ENCODE peak calls at places on chromosomes 5 and 9, in ten cellular contexts. U is OCI-LY7; H is stimulated activated CD4-positive, alpha-beta T cell treated with anti-CD3 and anti-CD28 coated beads, TNF-alpha, amount 100 ng/mL, for 4 hours; A is IMR-90; B is A549; Z is T-cell; T is breast epithelium; V is DMS153; E is RWPE1; O is GM06990. G is an unnamed sample.

GRCh38 chr5:141843156-141843927 is 34.9 kb downstream of the PCDH1 start:
- DNase-seq in E (no peak), A (peak; percentile 44), V (no peak), Z (no peak), U (no peak), O (no peak), B (no peak), H (no peak), T (peak; percentile 62), G (no peak)

GRCh38 chr9:79952401-79952800 is 380.6 kb downstream of the TLE4 start:
- DNase-seq in U (no peak), Z (no peak), O (no peak), A (peak; percentile 4), H (no peak), T (no peak), B (no peak), E (no peak), V (no peak), G (no peak)

GRCh38 chr9:28741459-28741858 is 1168.2 kb upstream of the C9orf72 start:
- DNase-seq in V (no peak), B (no peak), T (no peak), H (no peak), A (no peak), E (no peak), O (no peak), U (no peak), Z (no peak), G (no peak)

GRCh38 chr5:620152-620551 is 8.0 kb downstream of the CEP72 start:
- DNase-seq in Z (no peak), A (no peak), H (no peak), E (no peak), B (no peak), U (no peak), T (peak; percentile 28), O (no peak), V (no peak), G (no peak)

GRCh38 chr9:124256517-124257069 is 1.2 kb upstream of the NEK6 start:
- DNase-seq in B (peak; percentile 53), U (peak; percentile 85), A (peak; percentile 86), T (no peak), O (no peak), V (no peak), H (no peak), E (peak; percentile 85), Z (no peak), G (no peak)

GRCh38 chr5:143066556-143067281 is 296.5 kb downstream of the ARHGAP26 start:
- DNase-seq in H (no peak), O (peak; percentile 62), E (no peak), U (peak; percentile 63), V (no peak), T (no peak), A (no peak), Z (no peak), B (peak; percentile 37), G (no peak)

GRCh38 chr9:94655739-94656138 is 16.4 kb upstream of the FBP1 start:
- DNase-seq in B (no peak), Z (no peak), V (no peak), T (no peak), U (peak; percentile 26), O (no peak), E (no peak), A (no peak), H (no peak), G (no peak)

GRCh38 chr5:24804221-24804681 is 159.5 kb upstream of the CDH10 start:
- DNase-seq in B (no peak), O (no peak), Z (no peak), T (no peak), V (no peak), A (no peak), H (no peak), E (no peak), U (no peak), G (no peak)

GRCh38 chr9:131094015-131094414 is 2.3 kb upstream of the AIF1L start:
- DNase-seq in O (no peak), B (no peak), Z (no peak), E (no peak), V (no peak), H (no peak), U (no peak), T (no peak), A (no peak), G (no peak)

GRCh38 chr5:110769282-110769681 is 30.5 kb downstream of the SLC25A46 start:
- DNase-seq in V (no peak), E (no peak), A (peak; percentile 83), Z (no peak), U (no peak), T (no peak), H (no peak), O (no peak), B (no peak), G (no peak)

GRCh38 chr9:120912958-120913672 is 13.5 kb downstream of the TRAF1 start:
- DNase-seq in Z (no peak), V (no peak), T (no peak), E (no peak), U (no peak), B (no peak), H (no peak), A (no peak), O (no peak), G (no peak)

GRCh38 chr5:172735141-172735831 is 35.7 kb downstream of the DUSP1 start:
- DNase-seq in E (no peak), O (no peak), H (no peak), U (no peak), B (no peak), V (no peak), A (no peak), Z (no peak), T (no peak), G (no peak)

GRCh38 chr5:173530547-173530946 is 85.9 kb downstream of the BOD1 start:
- DNase-seq in E (no peak), Z (no peak), O (no peak), U (no peak), V (no peak), H (no peak), A (no peak), T (no peak), B (peak; percentile 22), G (no peak)

GRCh38 chr5:115457985-115458384 is 86.6 kb downstream of the FEM1C start:
- DNase-seq in H (no peak), Z (no peak), U (no peak), V (no peak), O (no peak), T (no peak), E (no peak), B (no peak), A (no peak), G (no peak)

GRCh38 chr5:97133106-97133505 is 9.3 kb downstream of the LIX1 start:
- DNase-seq in O (no peak), U (peak; percentile 22), H (no peak), A (no peak), E (no peak), V (no peak), T (no peak), Z (no peak), B (no peak), G (no peak)

G was measured in midbrain.